ENCODE peak calls at places on chromosomes 13 and 19, in six cellular contexts. One of them, this sample, is unnamed.

GRCh38 chr13:51793570-51794273 is 10.2 kb downstream of the DHRS12 start:
- DNase-seq in effector memory CD4-positive, alpha-beta T cell: no peak
- DNase-seq in ascending aorta: no peak
- DNase-seq in T-helper 22 cell: no peak
- DNase-seq in astrocyte of the spinal cord: peak
- DNase-seq in EL: peak
- DNase-seq in this sample: no peak

GRCh38 chr13:47085346-47085745 is 188.5 kb upstream of the HTR2A start:
- DNase-seq in effector memory CD4-positive, alpha-beta T cell: no peak
- DNase-seq in ascending aorta: no peak
- DNase-seq in T-helper 22 cell: no peak
- DNase-seq in astrocyte of the spinal cord: no peak
- DNase-seq in EL: peak
- DNase-seq in this sample: no peak

GRCh38 chr19:51702103-51702753 is 9.1 kb downstream of the SPACA6 start:
- DNase-seq in effector memory CD4-positive, alpha-beta T cell: peak
- DNase-seq in ascending aorta: peak
- DNase-seq in T-helper 22 cell: no peak
- DNase-seq in astrocyte of the spinal cord: peak
- DNase-seq in EL: peak
- DNase-seq in this sample: no peak

GRCh38 chr19:19485161-19485997 is 30.0 kb downstream of the TSSK6 start:
- DNase-seq in effector memory CD4-positive, alpha-beta T cell: no peak
- DNase-seq in ascending aorta: no peak
- DNase-seq in T-helper 22 cell: no peak
- DNase-seq in astrocyte of the spinal cord: peak
- DNase-seq in EL: peak
- DNase-seq in this sample: no peak

GRCh38 chr19:31962565-31962996 is 382.8 kb upstream of the ZNF507 start:
- DNase-seq in effector memory CD4-positive, alpha-beta T cell: no peak
- DNase-seq in ascending aorta: no peak
- DNase-seq in T-helper 22 cell: no peak
- DNase-seq in astrocyte of the spinal cord: no peak
- DNase-seq in EL: no peak
- DNase-seq in this sample: no peak

GRCh38 chr13:111597041-111598017 is 276.9 kb downstream of the TEX29 start:
- DNase-seq in effector memory CD4-positive, alpha-beta T cell: no peak
- DNase-seq in ascending aorta: no peak
- DNase-seq in T-helper 22 cell: no peak
- DNase-seq in astrocyte of the spinal cord: no peak
- DNase-seq in EL: no peak
- DNase-seq in this sample: no peak

GRCh38 chr13:47100214-47100853 is 203.5 kb upstream of the HTR2A start:
- DNase-seq in effector memory CD4-positive, alpha-beta T cell: no peak
- DNase-seq in ascending aorta: no peak
- DNase-seq in T-helper 22 cell: no peak
- DNase-seq in astrocyte of the spinal cord: no peak
- DNase-seq in EL: no peak
- DNase-seq in this sample: no peak

GRCh38 chr19:535017-535835 is 3.7 kb downstream of the CDC34 start:
- DNase-seq in effector memory CD4-positive, alpha-beta T cell: no peak
- DNase-seq in ascending aorta: no peak
- DNase-seq in T-helper 22 cell: no peak
- DNase-seq in astrocyte of the spinal cord: no peak
- DNase-seq in EL: no peak
- DNase-seq in this sample: no peak

GRCh38 chr19:16371540-16371986 is 46.9 kb downstream of the KLF2 start:
- DNase-seq in effector memory CD4-positive, alpha-beta T cell: peak
- DNase-seq in ascending aorta: no peak
- DNase-seq in T-helper 22 cell: peak
- DNase-seq in astrocyte of the spinal cord: no peak
- DNase-seq in EL: no peak
- DNase-seq in this sample: peak

GRCh38 chr13:109989686-109990085 is 203.3 kb upstream of the IRS2 start:
- DNase-seq in effector memory CD4-positive, alpha-beta T cell: no peak
- DNase-seq in ascending aorta: no peak
- DNase-seq in T-helper 22 cell: no peak
- DNase-seq in astrocyte of the spinal cord: peak
- DNase-seq in EL: peak
- DNase-seq in this sample: no peak

GRCh38 chr19:17947815-17948473 is 15.1 kb downstream of the CCDC124 start:
- DNase-seq in effector memory CD4-positive, alpha-beta T cell: peak
- DNase-seq in ascending aorta: peak
- DNase-seq in T-helper 22 cell: peak
- DNase-seq in astrocyte of the spinal cord: peak
- DNase-seq in EL: peak
- DNase-seq in this sample: no peak

GRCh38 chr13:43261018-43261417 is 237.6 kb downstream of the DNAJC15 start:
- DNase-seq in effector memory CD4-positive, alpha-beta T cell: no peak
- DNase-seq in ascending aorta: no peak
- DNase-seq in T-helper 22 cell: no peak
- DNase-seq in astrocyte of the spinal cord: peak
- DNase-seq in EL: peak
- DNase-seq in this sample: no peak

GRCh38 chr19:38514812-38515633 is 81.5 kb downstream of the RYR1 start:
- DNase-seq in effector memory CD4-positive, alpha-beta T cell: peak
- DNase-seq in ascending aorta: peak
- DNase-seq in T-helper 22 cell: peak
- DNase-seq in astrocyte of the spinal cord: peak
- DNase-seq in EL: peak
- DNase-seq in this sample: no peak

GRCh38 chr19:1767464-1767933 is 14.2 kb downstream of the ONECUT3 start:
- DNase-seq in effector memory CD4-positive, alpha-beta T cell: peak
- DNase-seq in ascending aorta: no peak
- DNase-seq in T-helper 22 cell: no peak
- DNase-seq in astrocyte of the spinal cord: no peak
- DNase-seq in EL: no peak
- DNase-seq in this sample: no peak

GRCh38 chr13:111122056-111122455 is 6.9 kb downstream of the ARHGEF7 start:
- DNase-seq in effector memory CD4-positive, alpha-beta T cell: no peak
- DNase-seq in ascending aorta: no peak
- DNase-seq in T-helper 22 cell: no peak
- DNase-seq in astrocyte of the spinal cord: no peak
- DNase-seq in EL: no peak
- DNase-seq in this sample: no peak

GRCh38 chr13:84607614-84608013 is 725.3 kb upstream of the SLITRK1 start:
- DNase-seq in effector memory CD4-positive, alpha-beta T cell: no peak
- DNase-seq in ascending aorta: peak
- DNase-seq in T-helper 22 cell: no peak
- DNase-seq in astrocyte of the spinal cord: peak
- DNase-seq in EL: peak
- DNase-seq in this sample: no peak

GRCh38 chr19:57807541-57807940 is 7.2 kb downstream of the ZNF552 start:
- DNase-seq in effector memory CD4-positive, alpha-beta T cell: no peak
- DNase-seq in ascending aorta: no peak
- DNase-seq in T-helper 22 cell: no peak
- DNase-seq in astrocyte of the spinal cord: no peak
- DNase-seq in EL: no peak
- DNase-seq in this sample: no peak

GRCh38 chr13:106205871-106206270 is 329.6 kb downstream of the EFNB2 start:
- DNase-seq in effector memory CD4-positive, alpha-beta T cell: no peak
- DNase-seq in ascending aorta: no peak
- DNase-seq in T-helper 22 cell: no peak
- DNase-seq in astrocyte of the spinal cord: no peak
- DNase-seq in EL: no peak
- DNase-seq in this sample: no peak

GRCh38 chr19:58328999-58329398 is 2.2 kb downstream of the ZSCAN22 start:
- DNase-seq in effector memory CD4-positive, alpha-beta T cell: no peak
- DNase-seq in ascending aorta: no peak
- DNase-seq in T-helper 22 cell: no peak
- DNase-seq in astrocyte of the spinal cord: no peak
- DNase-seq in EL: no peak
- DNase-seq in this sample: no peak